ENCODE peak calls at places on chromosomes 12 and 14, in five cellular contexts. One of them, this sample, is unnamed.

GRCh38 chr12:24850486-24850885 is 98.4 kb downstream of the BCAT1 start:
- DNase-seq in stimulated activated CD8-positive, alpha-beta memory T cell treated with anti-CD3 and anti-CD28 coated beads, Interleukin-7, amount 100 ng/mL, for 24 hours: no peak
- DNase-seq in neural crest cell: no peak
- DNase-seq in NCI-H510A: peak
- DNase-seq in PC-3: no peak
- DNase-seq in this sample: no peak

GRCh38 chr14:76484355-76484754 is 108.4 kb downstream of the ESRRB start:
- DNase-seq in stimulated activated CD8-positive, alpha-beta memory T cell treated with anti-CD3 and anti-CD28 coated beads, Interleukin-7, amount 100 ng/mL, for 24 hours: no peak
- DNase-seq in neural crest cell: no peak
- DNase-seq in NCI-H510A: no peak
- DNase-seq in PC-3: no peak
- DNase-seq in this sample: no peak

GRCh38 chr12:8615206-8615605 is 2.5 kb upstream of the AICDA start:
- DNase-seq in stimulated activated CD8-positive, alpha-beta memory T cell treated with anti-CD3 and anti-CD28 coated beads, Interleukin-7, amount 100 ng/mL, for 24 hours: no peak
- DNase-seq in neural crest cell: no peak
- DNase-seq in NCI-H510A: no peak
- DNase-seq in PC-3: no peak
- DNase-seq in this sample: no peak

GRCh38 chr14:98136420-98136819 is 1135.6 kb downstream of the BCL11B start:
- DNase-seq in stimulated activated CD8-positive, alpha-beta memory T cell treated with anti-CD3 and anti-CD28 coated beads, Interleukin-7, amount 100 ng/mL, for 24 hours: no peak
- DNase-seq in neural crest cell: no peak
- DNase-seq in NCI-H510A: no peak
- DNase-seq in PC-3: no peak
- DNase-seq in this sample: no peak

GRCh38 chr12:1350055-1350933 is 244.1 kb downstream of the FBXL14 start:
- DNase-seq in stimulated activated CD8-positive, alpha-beta memory T cell treated with anti-CD3 and anti-CD28 coated beads, Interleukin-7, amount 100 ng/mL, for 24 hours: no peak
- DNase-seq in neural crest cell: no peak
- DNase-seq in NCI-H510A: no peak
- DNase-seq in PC-3: peak
- DNase-seq in this sample: no peak

GRCh38 chr14:34711169-34711568 is 3.2 kb downstream of the CFL2 start:
- DNase-seq in stimulated activated CD8-positive, alpha-beta memory T cell treated with anti-CD3 and anti-CD28 coated beads, Interleukin-7, amount 100 ng/mL, for 24 hours: no peak
- DNase-seq in neural crest cell: no peak
- DNase-seq in NCI-H510A: no peak
- DNase-seq in PC-3: peak
- DNase-seq in this sample: no peak

GRCh38 chr12:78002878-78003277 is 172.2 kb downstream of the NAV3 start:
- DNase-seq in stimulated activated CD8-positive, alpha-beta memory T cell treated with anti-CD3 and anti-CD28 coated beads, Interleukin-7, amount 100 ng/mL, for 24 hours: no peak
- DNase-seq in neural crest cell: no peak
- DNase-seq in NCI-H510A: no peak
- DNase-seq in PC-3: peak
- DNase-seq in this sample: no peak

GRCh38 chr14:93619176-93619793 is 169.0 kb downstream of the PRIMA1 start:
- DNase-seq in stimulated activated CD8-positive, alpha-beta memory T cell treated with anti-CD3 and anti-CD28 coated beads, Interleukin-7, amount 100 ng/mL, for 24 hours: no peak
- DNase-seq in neural crest cell: peak
- DNase-seq in NCI-H510A: no peak
- DNase-seq in PC-3: peak
- DNase-seq in this sample: peak

GRCh38 chr14:32702571-32702970 is 236.1 kb upstream of the NPAS3 start:
- DNase-seq in stimulated activated CD8-positive, alpha-beta memory T cell treated with anti-CD3 and anti-CD28 coated beads, Interleukin-7, amount 100 ng/mL, for 24 hours: no peak
- DNase-seq in neural crest cell: peak
- DNase-seq in NCI-H510A: no peak
- DNase-seq in PC-3: no peak
- DNase-seq in this sample: peak

GRCh38 chr14:91892918-91893527 is 25.7 kb upstream of the TC2N start:
- DNase-seq in stimulated activated CD8-positive, alpha-beta memory T cell treated with anti-CD3 and anti-CD28 coated beads, Interleukin-7, amount 100 ng/mL, for 24 hours: no peak
- DNase-seq in neural crest cell: peak
- DNase-seq in NCI-H510A: no peak
- DNase-seq in PC-3: peak
- DNase-seq in this sample: peak

GRCh38 chr14:69043007-69043444 is 63.9 kb upstream of the ACTN1 start:
- DNase-seq in stimulated activated CD8-positive, alpha-beta memory T cell treated with anti-CD3 and anti-CD28 coated beads, Interleukin-7, amount 100 ng/mL, for 24 hours: no peak
- DNase-seq in neural crest cell: no peak
- DNase-seq in NCI-H510A: no peak
- DNase-seq in PC-3: no peak
- DNase-seq in this sample: no peak

GRCh38 chr14:21268612-21269251 is 510 bp downstream of the HNRNPC start:
- DNase-seq in stimulated activated CD8-positive, alpha-beta memory T cell treated with anti-CD3 and anti-CD28 coated beads, Interleukin-7, amount 100 ng/mL, for 24 hours: no peak
- DNase-seq in neural crest cell: peak
- DNase-seq in NCI-H510A: peak
- DNase-seq in PC-3: peak
- DNase-seq in this sample: peak

GRCh38 chr14:41875113-41875512 is 268.4 kb downstream of the LRFN5 start:
- DNase-seq in stimulated activated CD8-positive, alpha-beta memory T cell treated with anti-CD3 and anti-CD28 coated beads, Interleukin-7, amount 100 ng/mL, for 24 hours: no peak
- DNase-seq in neural crest cell: no peak
- DNase-seq in NCI-H510A: no peak
- DNase-seq in PC-3: no peak
- DNase-seq in this sample: no peak

GRCh38 chr12:8647968-8648367 is 14.7 kb downstream of the MFAP5 start:
- DNase-seq in stimulated activated CD8-positive, alpha-beta memory T cell treated with anti-CD3 and anti-CD28 coated beads, Interleukin-7, amount 100 ng/mL, for 24 hours: no peak
- DNase-seq in neural crest cell: no peak
- DNase-seq in NCI-H510A: no peak
- DNase-seq in PC-3: no peak
- DNase-seq in this sample: no peak

GRCh38 chr12:6965714-6966113 is 4.8 kb downstream of the PHB2 start:
- DNase-seq in stimulated activated CD8-positive, alpha-beta memory T cell treated with anti-CD3 and anti-CD28 coated beads, Interleukin-7, amount 100 ng/mL, for 24 hours: no peak
- DNase-seq in neural crest cell: no peak
- DNase-seq in NCI-H510A: no peak
- DNase-seq in PC-3: no peak
- DNase-seq in this sample: no peak

GRCh38 chr12:98352218-98352811 is 163.1 kb upstream of the TMPO start:
- DNase-seq in stimulated activated CD8-positive, alpha-beta memory T cell treated with anti-CD3 and anti-CD28 coated beads, Interleukin-7, amount 100 ng/mL, for 24 hours: no peak
- DNase-seq in neural crest cell: no peak
- DNase-seq in NCI-H510A: no peak
- DNase-seq in PC-3: peak
- DNase-seq in this sample: no peak

GRCh38 chr12:55712154-55712553 is 3.7 kb upstream of the BLOC1S1 start:
- DNase-seq in stimulated activated CD8-positive, alpha-beta memory T cell treated with anti-CD3 and anti-CD28 coated beads, Interleukin-7, amount 100 ng/mL, for 24 hours: no peak
- DNase-seq in neural crest cell: no peak
- DNase-seq in NCI-H510A: no peak
- DNase-seq in PC-3: no peak
- DNase-seq in this sample: no peak

GRCh38 chr14:104370256-104370870 is 209.2 kb upstream of the C14orf180 start:
- DNase-seq in stimulated activated CD8-positive, alpha-beta memory T cell treated with anti-CD3 and anti-CD28 coated beads, Interleukin-7, amount 100 ng/mL, for 24 hours: no peak
- DNase-seq in neural crest cell: no peak
- DNase-seq in NCI-H510A: no peak
- DNase-seq in PC-3: peak
- DNase-seq in this sample: no peak